ENCODE peak calls at places on chromosome 10, in ten cellular contexts. S is astrocyte of the hippocampus; C is stimulated activated CD8-positive, alpha-beta memory T cell treated with anti-CD3 and anti-CD28 coated beads, Interleukin-4, amount 100 ng/mL, for 4 hours; Z is activated T-cell treated with anti-CD3 and anti-CD28 coated beads, Interleukin-2, amount 50 U/mL, for 72 hours; U is thyroid gland; W is HEK293T; T is kidney glomerular epithelial cell; X is stimulated activated CD4-positive, alpha-beta T cell treated with anti-CD3 and anti-CD28 coated beads, Interleukin-4, amount 100 ng/mL, for 4 hours; E is germinal center; I is HFF-Myc. R is an unnamed sample.

GRCh38 chr10:35059486-35059885 is 30.7 kb downstream of the CUL2 start:
- DNase-seq in S (no peak), C (no peak), Z (no peak), U (no peak), W (no peak), T (no peak), X (no peak), E (no peak), I (no peak), R (no peak)

GRCh38 chr10:58704226-58705200 is 191.8 kb downstream of the BICC1 start:
- DNase-seq in S (peak; percentile 81), C (no peak), Z (no peak), U (no peak), W (no peak), T (no peak), X (no peak), E (no peak), I (no peak), R (no peak)

GRCh38 chr10:69087600-69088470 is at the start of gene SRGN:
- DNase-seq in S (no peak), C (peak; percentile 49), Z (peak; percentile 81), U (peak; percentile 31), W (no peak), T (peak; percentile 54), X (peak; percentile 79), E (peak; percentile 59), I (no peak), R (peak; percentile 85)

GRCh38 chr10:30059209-30060107 is at the start of gene JCAD:
- DNase-seq in S (peak; percentile 79), C (peak; percentile 13), Z (peak; percentile 64), U (peak; percentile 87), W (peak; percentile 67), T (peak; percentile 18), X (peak; percentile 17), E (peak; percentile 64), I (no peak), R (peak; percentile 57)

GRCh38 chr10:6476989-6477388 is 103.1 kb downstream of the PRKCQ start:
- DNase-seq in S (peak; percentile 17), C (no peak), Z (no peak), U (no peak), W (no peak), T (peak; percentile 44), X (no peak), E (no peak), I (no peak), R (no peak)

GRCh38 chr10:132449051-132449825 is 52.2 kb downstream of the PWWP2B start:
- DNase-seq in S (no peak), C (no peak), Z (no peak), U (no peak), W (no peak), T (no peak), X (no peak), E (no peak), I (no peak), R (no peak)

GRCh38 chr10:127354255-127354654 is 157.9 kb upstream of the INSYN2A start:
- DNase-seq in S (no peak), C (no peak), Z (no peak), U (no peak), W (no peak), T (no peak), X (no peak), E (no peak), I (no peak), R (no peak)

GRCh38 chr10:82440775-82441174 is 565.8 kb downstream of the NRG3 start:
- DNase-seq in S (no peak), C (no peak), Z (no peak), U (no peak), W (no peak), T (no peak), X (no peak), E (no peak), I (no peak), R (no peak)

GRCh38 chr10:72308320-72308987 is 34.7 kb downstream of the DDIT4 start:
- DNase-seq in S (peak; percentile 84), C (no peak), Z (peak; percentile 59), U (peak; percentile 74), W (no peak), T (no peak), X (no peak), E (no peak), I (peak; percentile 38), R (peak; percentile 55)

GRCh38 chr10:129191848-129192247 is 275.2 kb upstream of the MGMT start:
- DNase-seq in S (no peak), C (no peak), Z (no peak), U (no peak), W (no peak), T (no peak), X (no peak), E (no peak), I (no peak), R (no peak)

GRCh38 chr10:119817991-119818888 is 54.4 kb downstream of the MCMBP start:
- DNase-seq in S (peak; percentile 75), C (no peak), Z (peak; percentile 7), U (peak; percentile 71), W (no peak), T (no peak), X (no peak), E (peak; percentile 40), I (no peak), R (no peak)

GRCh38 chr10:16848562-16849154 is 31.4 kb upstream of the RSU1 start:
- DNase-seq in S (peak; percentile 64), C (no peak), Z (no peak), U (no peak), W (no peak), T (no peak), X (no peak), E (no peak), I (no peak), R (no peak)

GRCh38 chr10:57917019-57917418 is 350.7 kb downstream of the IPMK start:
- DNase-seq in S (no peak), C (no peak), Z (no peak), U (no peak), W (no peak), T (no peak), X (no peak), E (no peak), I (no peak), R (no peak)

GRCh38 chr10:4138146-4138721 is 353.2 kb upstream of the KLF6 start:
- DNase-seq in S (no peak), C (no peak), Z (no peak), U (no peak), W (no peak), T (no peak), X (no peak), E (no peak), I (no peak), R (no peak)

GRCh38 chr10:105973252-105973877 is 1191.1 kb downstream of the SORCS1 start:
- DNase-seq in S (peak; percentile 9), C (no peak), Z (no peak), U (no peak), W (no peak), T (no peak), X (no peak), E (no peak), I (no peak), R (no peak)

GRCh38 chr10:110686941-110687340 is 42.8 kb downstream of the RBM20 start:
- DNase-seq in S (no peak), C (no peak), Z (no peak), U (no peak), W (no peak), T (no peak), X (no peak), E (no peak), I (no peak), R (no peak)

GRCh38 chr10:6490594-6490993 is 89.5 kb downstream of the PRKCQ start:
- DNase-seq in S (no peak), C (no peak), Z (no peak), U (no peak), W (no peak), T (no peak), X (no peak), E (no peak), I (no peak), R (no peak)

GRCh38 chr10:63219749-63220148 is 86.6 kb downstream of the NRBF2 start:
- DNase-seq in S (no peak), C (no peak), Z (no peak), U (no peak), W (no peak), T (no peak), X (no peak), E (no peak), I (no peak), R (no peak)

GRCh38 chr10:106898441-106898840 is 266.1 kb downstream of the SORCS1 start:
- DNase-seq in S (no peak), C (no peak), Z (no peak), U (no peak), W (no peak), T (no peak), X (no peak), E (no peak), I (no peak), R (no peak)

GRCh38 chr10:114261116-114261515 is 22.1 kb downstream of the VWA2 start:
- DNase-seq in S (peak; percentile 64), C (no peak), Z (no peak), U (no peak), W (no peak), T (peak; percentile 62), X (no peak), E (no peak), I (peak; percentile 49), R (no peak)

R was measured in activated CD4-positive, alpha-beta memory T cell treated with anti-CD3 and anti-CD28 coated beads, Interleukin-2, amount 10 ng/mL, durations not matched to agents 7 days and 5 days.